ENCODE peak calls at places on chromosomes 3 and 15, in four cellular contexts. L, J, R and H are unnamed samples.

GRCh38 chr3:4943553-4943952 is 35.7 kb upstream of the BHLHE40 start:
- DNase-seq in L (no peak), J (no peak), R (no peak), H (no peak)

GRCh38 chr3:123347691-123348264 is 101.1 kb downstream of the ADCY5 start:
- DNase-seq in L (no peak), J (no peak), R (no peak), H (no peak)

GRCh38 chr15:63869371-63870042 is 35.8 kb upstream of the HERC1 start:
- DNase-seq in L (no peak), J (no peak), R (no peak), H (no peak)

GRCh38 chr3:182083112-182083511 is 371.4 kb downstream of the SOX2 start:
- DNase-seq in L (no peak), J (no peak), R (no peak), H (no peak)

GRCh38 chr15:101242160-101242998 is 9.5 kb downstream of the CHSY1 start:
- DNase-seq in L (no peak), J (no peak), R (no peak), H (no peak)

GRCh38 chr15:65525622-65526021 is 4.6 kb upstream of the HACD3 start:
- DNase-seq in L (no peak), J (no peak), R (no peak), H (no peak)

GRCh38 chr3:151403246-151403645 is 18.7 kb upstream of the P2RY12 start:
- DNase-seq in L (no peak), J (no peak), R (no peak), H (no peak)

GRCh38 chr3:194740859-194741486 is 55.3 kb downstream of the FAM43A start:
- DNase-seq in L (no peak), J (no peak), R (peak; percentile 58), H (peak; percentile 81)

GRCh38 chr15:99110581-99111320 is 5.9 kb downstream of the SYNM start:
- DNase-seq in L (no peak), J (no peak), R (no peak), H (no peak)

GRCh38 chr15:78157203-78157602 is 8.0 kb downstream of the IDH3A start:
- DNase-seq in L (no peak), J (no peak), R (no peak), H (no peak)